ENCODE peak calls at places on chromosomes 12 and 14, in seven cellular contexts. W is pancreas; Q is gastrocnemius medialis; S is neuronal stem cell; V is HCT116; A is cardiac muscle cell; X is CD8-positive, alpha-beta T cell. Y is an unnamed sample.

GRCh38 chr12:93783827-93784226 is 106.7 kb downstream of the CRADD start:
- DNase-seq in W (no peak), Q (peak; percentile 35), S (no peak), V (no peak), A (no peak), X (peak; percentile 44), Y (no peak)

GRCh38 chr14:61562321-61563161 is 132.8 kb upstream of the HIF1A start:
- DNase-seq in W (no peak), Q (no peak), S (no peak), V (peak; percentile 96), A (peak; percentile 97), X (no peak), Y (no peak)

GRCh38 chr12:52066346-52067080 is 3.3 kb upstream of the ATG101 start:
- DNase-seq in W (no peak), Q (no peak), S (no peak), V (no peak), A (no peak), X (no peak), Y (no peak)

GRCh38 chr12:25698782-25699181 is 145.7 kb upstream of the LMNTD1 start:
- DNase-seq in W (no peak), Q (no peak), S (no peak), V (no peak), A (peak; percentile 48), X (no peak), Y (no peak)

GRCh38 chr12:68245071-68246021 is 8.1 kb downstream of the IL22 start:
- DNase-seq in W (no peak), Q (no peak), S (no peak), V (no peak), A (peak; percentile 77), X (no peak), Y (no peak)

GRCh38 chr14:22112004-22112403 is 438.4 kb upstream of the OR4E1 start:
- DNase-seq in W (no peak), Q (no peak), S (no peak), V (no peak), A (no peak), X (peak; percentile 46), Y (no peak)

GRCh38 chr12:11746024-11746771 is 96.7 kb downstream of the ETV6 start:
- DNase-seq in W (no peak), Q (no peak), S (no peak), V (no peak), A (peak; percentile 83), X (no peak), Y (peak; percentile 43)

GRCh38 chr12:109996483-109996853 is 300 bp upstream of the GIT2 start:
- DNase-seq in W (no peak), Q (no peak), S (no peak), V (no peak), A (no peak), X (no peak), Y (no peak)

GRCh38 chr12:89453121-89453520 is 71.5 kb downstream of the GALNT4 start:
- DNase-seq in W (no peak), Q (no peak), S (no peak), V (no peak), A (no peak), X (no peak), Y (no peak)

GRCh38 chr14:73612339-73613045 is at the start of gene ACOT6:
- DNase-seq in W (peak; percentile 74), Q (peak; percentile 27), S (peak; percentile 64), V (peak; percentile 19), A (peak; percentile 78), X (peak; percentile 61), Y (peak; percentile 42)
- H3K27me3 ChIP-seq in W (no peaks in the 10 kb centered on the region), Q (no peaks in the 10 kb centered on the region), S (peaks cover 12% of the 10 kb centered on the region), V (no peaks in the 10 kb centered on the region), A (peaks cover 7% of the 10 kb centered on the region), X (no peaks in the 10 kb centered on the region), Y (no peaks in the 10 kb centered on the region)

DNA sequence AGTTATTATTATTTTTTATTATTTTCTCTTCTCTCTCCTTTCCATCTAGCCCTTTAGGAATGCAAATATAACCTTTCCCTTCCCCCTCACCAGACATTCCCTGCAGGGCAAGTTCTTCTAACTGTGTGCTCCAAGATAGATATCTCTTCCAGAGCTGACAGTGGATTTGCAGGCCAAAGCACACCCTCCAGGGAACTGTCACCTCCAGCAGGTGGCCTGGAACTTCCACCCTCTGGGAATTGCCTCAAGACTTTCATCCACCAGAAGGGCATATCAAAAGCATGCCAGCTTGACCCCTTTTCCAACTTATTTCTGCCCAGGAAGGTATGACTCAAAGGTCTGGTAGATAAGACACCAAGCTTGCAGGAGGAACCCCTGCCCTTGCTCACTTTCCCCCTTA is 13.6 kb upstream of the KCNA5 start:
- DNase-seq in W (no peak), Q (no peak), S (no peak), V (no peak), A (no peak), X (no peak), Y (no peak)
- H3K27me3 ChIP-seq in W (no peaks in the 10 kb centered on the region), Q (no peaks in the 10 kb centered on the region), S (no peaks in the 10 kb centered on the region), V (peaks cover 48% of the 10 kb centered on the region), A (no peaks in the 10 kb centered on the region), X (no peaks in the 10 kb centered on the region), Y (no peaks in the 10 kb centered on the region)

DNA sequence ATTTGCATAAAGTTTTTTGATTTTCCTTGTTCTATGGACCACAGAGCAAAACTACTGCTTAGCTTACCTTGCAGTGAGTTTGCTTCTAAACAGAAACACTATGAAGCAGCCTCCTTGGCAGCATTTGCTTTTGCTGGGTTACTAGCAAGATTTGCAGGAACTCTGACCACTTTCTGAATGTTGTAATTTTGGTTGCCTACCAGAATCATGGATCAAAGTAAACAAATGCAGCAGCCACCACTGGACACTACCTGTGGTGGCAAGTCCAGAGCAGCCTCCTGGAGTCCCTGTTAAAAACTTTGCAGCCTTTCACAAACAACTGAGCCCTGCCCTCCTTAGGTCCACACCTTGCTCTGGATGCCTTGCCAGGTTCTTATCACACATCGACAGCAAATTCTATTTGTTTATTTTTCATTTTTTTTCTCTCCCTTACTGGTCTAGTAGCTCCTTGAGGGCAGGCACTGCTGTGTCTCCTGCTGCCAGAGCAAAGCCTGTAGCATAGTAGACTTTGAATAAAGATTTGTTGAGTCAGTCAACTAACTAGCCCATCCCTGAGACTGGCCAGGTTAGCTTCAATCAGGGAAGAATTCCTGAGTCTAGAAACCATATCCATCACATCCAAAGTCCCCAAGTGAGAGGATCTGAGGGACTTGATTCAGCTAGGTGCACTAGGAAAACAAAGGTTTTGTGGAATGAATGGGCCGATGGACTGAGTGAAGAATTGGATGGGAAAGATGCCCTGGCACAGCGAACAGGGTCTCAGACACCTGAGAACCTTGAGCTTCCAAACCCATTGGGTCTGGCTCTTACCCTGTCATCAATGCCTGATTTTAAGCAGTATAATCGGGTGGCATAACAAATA is 5.7 kb downstream of the TTC6 start:
- DNase-seq in W (no peak), Q (no peak), S (no peak), V (no peak), A (no peak), X (no peak), Y (no peak)
- H3K27me3 ChIP-seq in W (peaks cover 21% of the 10 kb centered on the region), Q (peaks cover 87% of the 10 kb centered on the region), S (peaks cover 75% of the 10 kb centered on the region), V (peaks cover 18% of the 10 kb centered on the region), A (peaks cover 100% of the 10 kb centered on the region), X (peaks cover 39% of the 10 kb centered on the region), Y (no peaks in the 10 kb centered on the region)

GRCh38 chr12:106138646-106139421 is at the start of gene NUAK1:
- DNase-seq in W (peak; percentile 76), Q (peak; percentile 44), S (peak; percentile 88), V (no peak), A (peak; percentile 58), X (no peak), Y (peak; percentile 58)
- H3K27me3 ChIP-seq in W (no peaks in the 10 kb centered on the region), Q (no peaks in the 10 kb centered on the region), S (no peaks in the 10 kb centered on the region), V (no peaks in the 10 kb centered on the region), A (no peaks in the 10 kb centered on the region), X (peaks cover 28% of the 10 kb centered on the region), Y (no peaks in the 10 kb centered on the region)